ENCODE peak calls at places on chromosomes 7 and 10, in five cellular contexts. S is cardiac muscle cell, G is heart right ventricle, L is ovary, D is right atrium auricular region. A is an unnamed sample.

GRCh38 chr10:28806481-28806880 is 129.2 kb downstream of the BAMBI start:
- DNase-seq in S (peak), G (peak), L (no peak), D (no peak), A (no peak)

GRCh38 chr10:92573091-92573797 is 649 bp downstream of the IDE start:
- DNase-seq in S (peak), G (peak), L (peak), D (no peak), A (peak)

GRCh38 chr7:151768805-151769188 is 108.1 kb downstream of the PRKAG2 start:
- DNase-seq in S (no peak), G (no peak), L (no peak), D (no peak), A (no peak)

GRCh38 chr7:20374391-20374790 is 43.7 kb downstream of the ITGB8 start:
- DNase-seq in S (no peak), G (no peak), L (no peak), D (no peak), A (no peak)

GRCh38 chr10:20708305-20708704 is 188.8 kb downstream of the NEBL start:
- DNase-seq in S (no peak), G (no peak), L (no peak), D (no peak), A (no peak)

GRCh38 chr7:18276380-18276779 is 219.2 kb upstream of the HDAC9 start:
- DNase-seq in S (no peak), G (no peak), L (no peak), D (no peak), A (no peak)

GRCh38 chr10:60732240-60733188 is 45.8 kb upstream of the CDK1 start:
- DNase-seq in S (no peak), G (no peak), L (peak), D (no peak), A (peak)

GRCh38 chr7:142714375-142714774 is 34.9 kb upstream of the PRSS1 start:
- DNase-seq in S (no peak), G (no peak), L (no peak), D (no peak), A (no peak)

GRCh38 chr10:101597036-101597435 is 8.9 kb downstream of the DPCD start:
- DNase-seq in S (no peak), G (no peak), L (no peak), D (no peak), A (no peak)

GRCh38 chr7:131027287-131027773 is 293.3 kb upstream of the KLF14 start:
- DNase-seq in S (peak), G (no peak), L (no peak), D (peak), A (no peak)

GRCh38 chr10:123926401-123927264 is 35.0 kb upstream of the CPXM2 start:
- DNase-seq in S (peak), G (no peak), L (no peak), D (no peak), A (no peak)

GRCh38 chr10:62961951-62962523 is 145.9 kb upstream of the EGR2 start:
- DNase-seq in S (peak), G (peak), L (no peak), D (no peak), A (no peak)

GRCh38 chr10:119349341-119349740 is 142.0 kb downstream of the GRK5 start:
- DNase-seq in S (no peak), G (no peak), L (peak), D (no peak), A (peak)

GRCh38 chr10:133022784-133023115 is 65.0 kb upstream of the ADGRA1 start:
- DNase-seq in S (peak), G (peak), L (no peak), D (no peak), A (peak)

GRCh38 chr7:4951903-4952636 is 6.9 kb downstream of the MMD2 start:
- DNase-seq in S (peak), G (no peak), L (no peak), D (no peak), A (no peak)

GRCh38 chr7:46713868-46714596 is 793.0 kb upstream of the IGFBP3 start:
- DNase-seq in S (peak), G (peak), L (no peak), D (peak), A (no peak)

GRCh38 chr7:62361-63116 is 129.8 kb upstream of the FAM20C start:
- DNase-seq in S (no peak), G (no peak), L (peak), D (no peak), A (peak)

GRCh38 chr7:21023841-21024502 is 237.3 kb upstream of the SP8 start:
- DNase-seq in S (no peak), G (no peak), L (no peak), D (no peak), A (no peak)

GRCh38 chr10:114353383-114353782 is 50.9 kb downstream of the AFAP1L2 start:
- DNase-seq in S (no peak), G (no peak), L (no peak), D (no peak), A (no peak)

GRCh38 chr7:116571037-116571436 is 46.2 kb downstream of the CAV1 start:
- DNase-seq in S (peak), G (no peak), L (no peak), D (no peak), A (no peak)

GRCh38 chr7:117383826-117384225 is 43.5 kb downstream of the ASZ1 start:
- DNase-seq in S (no peak), G (no peak), L (no peak), D (no peak), A (no peak)

GRCh38 chr10:63627881-63628296 is 106.7 kb downstream of the REEP3 start:
- DNase-seq in S (no peak), G (no peak), L (no peak), D (no peak), A (no peak)

GRCh38 chr7:77276120-77276519 is 76.5 kb upstream of the FGL2 start:
- DNase-seq in S (no peak), G (no peak), L (no peak), D (no peak), A (no peak)

GRCh38 chr10:103197891-103198290 is 4.8 kb upstream of the NT5C2 start:
- DNase-seq in S (no peak), G (no peak), L (no peak), D (no peak), A (no peak)

GRCh38 chr7:135716677-135717238 is 11.2 kb downstream of the SLC13A4 start:
- DNase-seq in S (peak), G (no peak), L (no peak), D (no peak), A (no peak)

GRCh38 chr10:119602241-119603095 is 5.7 kb upstream of the TIAL1 start:
- DNase-seq in S (peak), G (no peak), L (no peak), D (peak), A (no peak)

GRCh38 chr10:118342638-118343020 is 505 bp upstream of the FAM204A start:
- DNase-seq in S (no peak), G (no peak), L (no peak), D (no peak), A (no peak)

GRCh38 chr7:50852901-50853300 is 70.2 kb upstream of the GRB10 start:
- DNase-seq in S (no peak), G (no peak), L (no peak), D (peak), A (no peak)

GRCh38 chr10:132700168-132701098 is 85.5 kb downstream of the NKX6-2 start:
- DNase-seq in S (peak), G (no peak), L (peak), D (no peak), A (peak)

GRCh38 chr10:33160151-33160550 is 174.3 kb downstream of the NRP1 start:
- DNase-seq in S (no peak), G (no peak), L (no peak), D (no peak), A (no peak)

GRCh38 chr10:13758302-13758701 is 171.5 kb downstream of the PRPF18 start:
- DNase-seq in S (peak), G (no peak), L (no peak), D (no peak), A (no peak)

GRCh38 chr10:107814865-107815487 is 650.5 kb upstream of the SORCS1 start:
- DNase-seq in S (peak), G (peak), L (no peak), D (no peak), A (no peak)

GRCh38 chr7:132402751-132403245 is 173.5 kb downstream of the PLXNA4 start:
- DNase-seq in S (peak), G (peak), L (peak), D (peak), A (no peak)

GRCh38 chr7:78702770-78703169 is 750.7 kb downstream of the MAGI2 start:
- DNase-seq in S (peak), G (no peak), L (no peak), D (no peak), A (no peak)

GRCh38 chr7:80357530-80357929 is 154.3 kb downstream of the GNAT3 start:
- DNase-seq in S (peak), G (no peak), L (no peak), D (no peak), A (no peak)

GRCh38 chr10:71627956-71628355 is 91.6 kb downstream of the C10orf105 start:
- DNase-seq in S (no peak), G (no peak), L (no peak), D (no peak), A (no peak)

GRCh38 chr7:108419961-108420360 is 36.3 kb downstream of the NRCAM start:
- DNase-seq in S (peak), G (no peak), L (no peak), D (no peak), A (no peak)
- H3K27ac ChIP-seq in S (no peak), G (no peak), L (no peak), D (no peak), A (no peak)

GRCh38 chr7:156842317-156842716 is 50.7 kb downstream of the LMBR1 start:
- DNase-seq in S (peak), G (no peak), L (no peak), D (no peak), A (no peak)
- H3K27ac ChIP-seq in S (peak), G (no peak), L (no peak), D (no peak), A (no peak)

GRCh38 chr10:88875081-88875480 is 5.0 kb upstream of the STAMBPL1 start:
- DNase-seq in S (no peak), G (no peak), L (no peak), D (no peak), A (no peak)
- H3K27ac ChIP-seq in S (no peak), G (no peak), L (no peak), D (no peak), A (no peak)

GRCh38 chr10:21771219-21771618 is 232.3 kb downstream of the DNAJC1 start:
- DNase-seq in S (no peak), G (no peak), L (no peak), D (no peak), A (no peak)
- H3K27ac ChIP-seq in S (no peak), G (no peak), L (no peak), D (no peak), A (no peak)

DNA sequence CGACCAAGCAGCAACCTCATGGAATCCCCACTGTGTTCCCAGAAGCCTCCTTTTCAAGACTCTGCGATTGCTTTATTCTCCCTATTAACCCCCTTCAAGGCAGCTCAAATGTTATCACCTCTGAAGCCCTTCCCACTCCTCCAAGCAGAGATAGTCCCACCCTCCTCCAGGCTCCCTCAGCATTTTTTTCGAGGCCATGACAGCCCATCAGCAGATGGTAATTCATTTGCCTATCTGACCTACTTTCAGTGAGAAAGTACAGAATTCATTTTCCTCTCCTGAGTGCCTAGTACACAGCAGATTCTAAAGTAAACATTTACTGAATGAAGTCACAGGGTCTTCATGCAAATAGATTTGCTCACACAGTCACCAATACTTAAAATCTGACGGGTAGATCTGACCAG is 47.8 kb downstream of the HERPUD2 start:
- DNase-seq in S (peak), G (peak), L (no peak), D (no peak), A (no peak)
- H3K27ac ChIP-seq in S (peak), G (no peak), L (no peak), D (peak), A (no peak)

GRCh38 chr10:31948021-31948420 is 19.4 kb upstream of the ARHGAP12 start:
- DNase-seq in S (no peak), G (no peak), L (no peak), D (no peak), A (no peak)
- H3K27ac ChIP-seq in S (no peak), G (no peak), L (no peak), D (peak), A (no peak)

DNA sequence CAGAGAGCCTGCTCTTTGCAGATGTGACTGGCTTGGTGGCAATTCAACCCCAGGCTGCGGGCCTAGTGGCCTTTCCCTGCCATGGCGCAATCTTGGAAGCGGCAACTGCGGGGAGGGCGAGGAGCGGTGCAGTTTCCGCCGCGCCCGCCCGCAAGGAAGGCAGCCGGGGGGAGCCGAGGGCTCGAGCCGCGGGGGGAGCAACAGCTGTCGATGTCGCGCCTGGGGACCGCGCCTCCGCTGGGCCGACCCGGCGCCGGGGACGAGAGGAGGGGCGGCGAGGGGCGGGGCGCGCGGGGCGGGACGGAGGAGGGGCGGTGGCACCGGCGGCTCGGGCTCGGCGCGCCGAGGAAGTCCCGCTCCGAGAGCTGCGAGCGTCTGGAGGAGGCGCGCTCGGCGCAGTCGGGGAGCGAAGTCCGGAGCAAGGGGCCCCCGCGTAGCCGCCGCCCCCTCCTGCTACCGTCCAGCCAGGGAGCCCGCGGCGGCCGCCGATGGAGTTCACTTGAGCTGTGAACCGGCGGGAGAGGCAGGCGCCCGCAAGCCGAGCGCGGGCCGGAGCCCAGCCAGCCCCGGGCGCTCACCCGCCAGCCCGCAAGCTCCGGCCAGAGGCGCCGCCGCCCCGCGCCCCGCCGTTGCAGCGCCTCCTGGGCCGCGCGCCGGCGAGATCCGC is 438.1 kb upstream of the GALNT17 start:
- DNase-seq in S (peak), G (peak), L (peak), D (peak), A (peak)
- H3K27ac ChIP-seq in S (no peak), G (peak), L (peak), D (peak), A (peak)

DNA sequence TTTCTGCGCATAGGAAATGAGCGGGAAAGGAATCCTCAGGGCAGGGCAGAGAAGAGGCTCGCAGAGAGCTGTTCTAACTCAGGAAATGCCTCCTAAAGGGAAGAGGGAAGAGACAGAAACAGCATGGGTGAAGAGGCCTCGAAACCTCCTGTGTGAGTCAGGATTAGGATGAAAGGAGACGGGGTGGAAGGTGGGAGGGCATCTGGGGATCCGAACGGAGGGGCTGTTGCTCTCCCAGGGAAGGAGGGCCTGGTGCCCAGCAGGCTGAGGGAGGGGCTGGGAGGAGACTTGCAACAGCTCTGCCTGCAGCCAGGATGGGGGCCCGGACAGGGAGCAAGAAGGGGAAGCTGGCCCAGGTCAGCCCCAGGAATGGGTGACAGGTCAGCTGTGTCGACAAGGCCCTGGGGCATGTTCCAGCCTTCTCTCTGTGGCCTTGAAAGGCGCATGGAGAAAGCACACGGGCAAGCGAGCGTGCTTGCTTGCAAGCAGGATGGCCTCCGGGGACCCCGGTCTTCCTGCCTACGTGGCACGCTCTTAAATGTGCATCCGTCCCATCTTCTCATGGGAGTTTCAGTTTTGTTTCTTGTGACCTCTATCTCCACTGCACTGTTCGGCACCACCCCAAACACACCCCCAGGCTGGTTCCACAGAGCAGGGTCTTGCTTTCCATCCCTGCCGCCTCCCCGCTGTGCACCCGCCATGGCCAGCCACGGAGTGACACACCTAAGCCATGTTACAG is 63.5 kb downstream of the HIPK2 start:
- DNase-seq in S (no peak), G (peak), L (no peak), D (no peak), A (no peak)
- H3K27ac ChIP-seq in S (peak), G (peak), L (no peak), D (peak), A (no peak)

DNA sequence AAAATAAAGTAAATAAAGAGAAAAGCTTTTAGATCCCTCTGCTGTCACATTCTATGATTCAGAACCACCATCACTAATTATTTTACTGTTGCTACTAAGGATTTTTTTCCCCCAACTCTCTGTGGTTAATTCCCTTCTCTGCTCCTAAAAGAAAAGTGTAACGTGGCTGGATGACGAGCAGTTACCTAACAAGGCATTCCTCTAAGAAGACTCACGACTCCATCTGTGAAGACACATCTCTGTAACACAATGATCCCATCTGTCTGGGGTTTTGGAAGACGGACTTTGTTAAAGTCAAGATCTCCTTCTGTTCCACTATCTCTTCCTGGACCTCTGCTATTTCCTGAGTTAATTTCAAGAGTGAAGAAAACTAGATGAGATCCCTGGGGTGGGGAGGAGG is 179.9 kb downstream of the SFMBT2 start:
- DNase-seq in S (peak), G (no peak), L (no peak), D (no peak), A (no peak)
- H3K27ac ChIP-seq in S (no peak), G (no peak), L (no peak), D (no peak), A (no peak)

A was measured in aorta.